ENCODE peak calls at places on chromosomes 3 and 15, in six cellular contexts. B is HepG2, F is GM12892, M is K562, V is GM12878, N is H1. J is an unnamed sample.

GRCh38 chr15:65460948-65461347 is 38.2 kb upstream of the IGDCC4 start:
- DNase-seq in B (no peak), F (no peak), M (no peak), V (no peak), N (no peak), J (no peak)

GRCh38 chr3:129606522-129607390 is at the start of gene PLXND1:
- DNase-seq in B (no peak), F (peak), M (peak), V (no peak), N (peak), J (peak)

GRCh38 chr3:141050913-141051632 is at the start of gene SPSB4:
- DNase-seq in B (peak), F (no peak), M (no peak), V (no peak), N (peak), J (no peak)

GRCh38 chr3:172542999-172543398 is 19.8 kb upstream of the TNFSF10 start:
- DNase-seq in B (no peak), F (no peak), M (no peak), V (no peak), N (no peak), J (no peak)

GRCh38 chr3:4993276-4994143 is 14.3 kb downstream of the BHLHE40 start:
- DNase-seq in B (no peak), F (no peak), M (no peak), V (no peak), N (no peak), J (no peak)

GRCh38 chr15:90756916-90757315 is 39.8 kb downstream of the BLM start:
- DNase-seq in B (no peak), F (no peak), M (no peak), V (no peak), N (no peak), J (no peak)

GRCh38 chr3:38548154-38548931 is 52.2 kb downstream of the EXOG start:
- DNase-seq in B (no peak), F (no peak), M (no peak), V (no peak), N (no peak), J (no peak)

GRCh38 chr3:105976211-105976610 is 107.4 kb upstream of the CBLB start:
- DNase-seq in B (no peak), F (no peak), M (no peak), V (no peak), N (no peak), J (no peak)

GRCh38 chr3:77321646-77322045 is 281.7 kb downstream of the ROBO2 start:
- DNase-seq in B (peak), F (no peak), M (no peak), V (no peak), N (no peak), J (no peak)

GRCh38 chr15:65326844-65327243 is 22.4 kb downstream of the RNU5B-1 start:
- DNase-seq in B (no peak), F (no peak), M (no peak), V (no peak), N (no peak), J (no peak)

GRCh38 chr15:98422086-98422478 is 226.3 kb upstream of the IGF1R start:
- DNase-seq in B (no peak), F (no peak), M (no peak), V (no peak), N (no peak), J (no peak)

GRCh38 chr15:43872416-43873020 is 45.7 kb downstream of the WDR76 start:
- DNase-seq in B (peak), F (no peak), M (peak), V (peak), N (peak), J (no peak)

GRCh38 chr15:67833504-67834248 is 6.2 kb downstream of the RNU6-1 start:
- DNase-seq in B (peak), F (no peak), M (peak), V (no peak), N (peak), J (no peak)

GRCh38 chr3:80550154-80550553 is 782.4 kb upstream of the ROBO1 start:
- DNase-seq in B (no peak), F (no peak), M (no peak), V (no peak), N (no peak), J (no peak)

GRCh38 chr3:115071611-115072010 is 75.5 kb downstream of the ZBTB20 start:
- DNase-seq in B (no peak), F (no peak), M (no peak), V (no peak), N (no peak), J (no peak)

GRCh38 chr3:16987141-16987540 is 102.4 kb downstream of the PLCL2 start:
- DNase-seq in B (no peak), F (no peak), M (no peak), V (no peak), N (no peak), J (no peak)

GRCh38 chr3:174541708-174542107 is 317.4 kb upstream of the NAALADL2 start:
- DNase-seq in B (no peak), F (no peak), M (no peak), V (no peak), N (no peak), J (no peak)

GRCh38 chr15:42490246-42490742 is 647 bp downstream of the ZNF106 start:
- DNase-seq in B (no peak), F (no peak), M (no peak), V (no peak), N (no peak), J (peak)

GRCh38 chr3:162970292-162970691 is 1473.7 kb downstream of the OTOL1 start:
- DNase-seq in B (no peak), F (no peak), M (no peak), V (no peak), N (no peak), J (no peak)

GRCh38 chr3:104952587-104952986 is 414.1 kb upstream of the ALCAM start:
- DNase-seq in B (no peak), F (no peak), M (no peak), V (no peak), N (no peak), J (no peak)

GRCh38 chr15:99474981-99475753 is 90.6 kb upstream of the MEF2A start:
- DNase-seq in B (no peak), F (no peak), M (no peak), V (no peak), N (no peak), J (no peak)

GRCh38 chr3:54053201-54053600 is 69.2 kb upstream of the CACNA2D3 start:
- DNase-seq in B (no peak), F (no peak), M (no peak), V (no peak), N (no peak), J (no peak)

GRCh38 chr15:77402740-77403379 is 17.0 kb downstream of the PEAK1 start:
- DNase-seq in B (no peak), F (no peak), M (no peak), V (no peak), N (no peak), J (no peak)

GRCh38 chr3:60742606-60743145 is 508.6 kb downstream of the FHIT start:
- DNase-seq in B (peak), F (no peak), M (no peak), V (no peak), N (peak), J (no peak)

GRCh38 chr15:97745481-97746071 is 214.9 kb upstream of the ARRDC4 start:
- DNase-seq in B (peak), F (no peak), M (peak), V (no peak), N (peak), J (peak)

GRCh38 chr3:113498221-113499005 is 16.5 kb downstream of the SPICE1 start:
- DNase-seq in B (no peak), F (no peak), M (no peak), V (no peak), N (no peak), J (no peak)

GRCh38 chr15:50138391-50138790 is 19.4 kb upstream of the ATP8B4 start:
- DNase-seq in B (no peak), F (no peak), M (no peak), V (no peak), N (no peak), J (no peak)

GRCh38 chr15:85689729-85690128 is 105.0 kb downstream of the KLHL25 start:
- DNase-seq in B (no peak), F (no peak), M (no peak), V (peak), N (peak), J (no peak)
- TF ChIP-seq POLR2A in B (no peak), F (peak), M (no peak), V (peak), N (no peak), J (peak)

GRCh38 chr15:73754461-73754860 is 1.3 kb upstream of the INSYN1 start:
- DNase-seq in B (no peak), F (no peak), M (no peak), V (no peak), N (no peak), J (no peak)

GRCh38 chr15:73756390-73756789 is 3.2 kb upstream of the INSYN1 start:
- DNase-seq in B (no peak), F (no peak), M (no peak), V (no peak), N (no peak), J (no peak)

GRCh38 chr15:73756947-73757513 is 3.9 kb upstream of the INSYN1 start:
- DNase-seq in B (no peak), F (no peak), M (no peak), V (no peak), N (no peak), J (no peak)

GRCh38 chr15:73755946-73756345 is 2.8 kb upstream of the INSYN1 start:
- DNase-seq in B (no peak), F (no peak), M (no peak), V (no peak), N (no peak), J (no peak)

GRCh38 chr15:73755481-73755880 is 2.3 kb upstream of the INSYN1 start:
- DNase-seq in B (no peak), F (no peak), M (no peak), V (no peak), N (no peak), J (no peak)
- TF ChIP-seq TAF1 in B (no peak), F (no peak), M (no peak), V (no peak), N (no peak), J (no peak)

DNA sequence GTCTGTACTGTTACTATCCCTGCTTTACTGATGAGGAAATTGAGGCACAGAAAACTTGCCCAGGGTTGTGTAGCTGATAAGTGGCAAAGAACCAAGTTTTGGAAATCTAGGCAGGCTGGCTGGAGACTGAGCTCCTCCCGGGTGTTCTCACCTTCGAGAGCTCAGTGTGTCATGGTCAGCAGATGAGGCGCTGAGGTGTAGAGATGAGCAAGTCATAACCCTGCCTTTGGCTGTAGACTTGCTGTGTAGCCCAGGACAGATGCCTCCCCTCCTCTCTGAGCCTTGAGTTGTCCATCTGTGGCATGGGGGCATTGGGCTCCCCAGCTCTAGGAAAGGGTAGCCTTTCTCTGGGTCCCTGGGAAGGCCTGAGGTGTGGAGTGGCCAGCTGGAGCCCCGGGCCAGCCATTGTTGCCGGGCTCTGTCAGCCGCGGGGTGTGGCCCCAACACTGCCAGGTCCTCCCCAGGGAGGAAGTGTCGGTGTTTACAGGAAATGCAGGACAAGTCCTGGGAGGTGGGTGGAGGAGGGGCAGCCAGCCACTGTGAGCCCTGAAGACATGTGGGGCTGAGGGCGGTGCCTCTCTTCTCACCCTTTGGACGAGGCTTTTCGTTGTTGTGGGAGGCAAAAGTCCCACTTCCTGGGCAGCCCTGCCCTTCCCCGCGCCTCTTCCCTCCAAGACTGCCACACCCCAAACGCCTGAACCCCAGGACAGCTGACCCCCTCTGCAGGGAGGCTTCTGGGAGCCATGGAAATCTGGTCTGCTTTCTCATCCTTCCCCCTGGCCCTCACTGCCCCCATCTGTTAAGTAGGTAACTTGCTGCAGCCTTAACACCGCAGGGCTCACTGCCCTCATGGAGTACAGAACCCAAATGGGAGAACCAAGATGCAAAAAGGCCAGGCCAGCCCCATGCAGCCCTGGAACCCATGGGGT is 29.1 kb downstream of the FGD5 start:
- DNase-seq in B (no peak), F (peak), M (peak), V (no peak), N (peak), J (no peak)
- TF ChIP-seq POLR2AphosphoS5 in B (no peak), F (no peak), M (no peak), V (no peak), N (no peak), J (no peak)

GRCh38 chr3:40829876-40830275 is 305.1 kb downstream of the ZNF621 start:
- DNase-seq in B (peak), F (no peak), M (no peak), V (no peak), N (no peak), J (no peak)

GRCh38 chr3:40828741-40829415 is 304.1 kb downstream of the ZNF621 start:
- DNase-seq in B (no peak), F (no peak), M (no peak), V (no peak), N (no peak), J (no peak)

GRCh38 chr3:40827942-40828688 is 303.4 kb downstream of the ZNF621 start:
- DNase-seq in B (no peak), F (no peak), M (no peak), V (no peak), N (no peak), J (no peak)
- TF ChIP-seq POLR2A in B (no peak), F (no peak), M (no peak), V (no peak), N (no peak), J (no peak)

GRCh38 chr3:49841126-49841525 is 15.2 kb downstream of the TRAIP start:
- DNase-seq in B (no peak), F (no peak), M (peak), V (no peak), N (peak), J (no peak)
- TF ChIP-seq TAF1 in B (no peak), F (no peak), M (no peak), V (no peak), N (no peak), J (no peak)